ENCODE peak calls at places on chromosomes 4 and X, in four cellular contexts. One of them, this sample, is unnamed.
A peak's percentile ranks its signal among the peaks of the same experiment; 100 is the strongest.

GRCh38 chr4:40594261-40595178 is 35.1 kb downstream of the RBM47 start:
- DNase-seq in heart left ventricle: no peak
- DNase-seq in AG10803: peak; percentile 85
- DNase-seq in psoas muscle: no peak
- DNase-seq in this sample: no peak

GRCh38 chr4:15132739-15133138 is 130.5 kb downstream of the CPEB2 start:
- DNase-seq in heart left ventricle: no peak
- DNase-seq in AG10803: peak; percentile 3
- DNase-seq in psoas muscle: no peak
- DNase-seq in this sample: no peak

GRCh38 chr4:25834411-25835107 is 28.2 kb downstream of the SEL1L3 start:
- DNase-seq in heart left ventricle: no peak
- DNase-seq in AG10803: no peak
- DNase-seq in psoas muscle: no peak
- DNase-seq in this sample: no peak

GRCh38 chrX:31499120-31499519 is 427.3 kb upstream of the FTHL17 start:
- DNase-seq in heart left ventricle: no peak
- DNase-seq in AG10803: peak; percentile 9
- DNase-seq in psoas muscle: no peak
- DNase-seq in this sample: no peak

GRCh38 chr4:73842696-73843095 is 6.2 kb downstream of the CXCL6 start:
- DNase-seq in heart left ventricle: no peak
- DNase-seq in AG10803: no peak
- DNase-seq in psoas muscle: no peak
- DNase-seq in this sample: no peak

GRCh38 chr4:80029364-80029763 is 43.7 kb downstream of the ANTXR2 start:
- DNase-seq in heart left ventricle: no peak
- DNase-seq in AG10803: no peak
- DNase-seq in psoas muscle: no peak
- DNase-seq in this sample: no peak

GRCh38 chrX:151711154-151711553 is 4.7 kb upstream of the FATE1 start:
- DNase-seq in heart left ventricle: no peak
- DNase-seq in AG10803: no peak
- DNase-seq in psoas muscle: no peak
- DNase-seq in this sample: no peak

GRCh38 chrX:21723097-21723496 is 34.8 kb downstream of the SMPX start:
- DNase-seq in heart left ventricle: no peak
- DNase-seq in AG10803: peak; percentile 35
- DNase-seq in psoas muscle: no peak
- DNase-seq in this sample: no peak

GRCh38 chrX:84187501-84188319 is at the start of gene RPS6KA6:
- DNase-seq in heart left ventricle: peak; percentile 5
- DNase-seq in AG10803: peak; percentile 12
- DNase-seq in psoas muscle: peak; percentile 41
- DNase-seq in this sample: no peak

GRCh38 chr4:33625762-33626161 is 2618.6 kb downstream of the ARAP2 start:
- DNase-seq in heart left ventricle: no peak
- DNase-seq in AG10803: no peak
- DNase-seq in psoas muscle: no peak
- DNase-seq in this sample: no peak

GRCh38 chr4:110418641-110419040 is 57.3 kb upstream of the ENPEP start:
- DNase-seq in heart left ventricle: no peak
- DNase-seq in AG10803: no peak
- DNase-seq in psoas muscle: no peak
- DNase-seq in this sample: no peak

GRCh38 chr4:82780398-82781231 is 18.0 kb downstream of the SCD5 start:
- DNase-seq in heart left ventricle: peak; percentile 81
- DNase-seq in AG10803: no peak
- DNase-seq in psoas muscle: peak; percentile 71
- DNase-seq in this sample: peak; percentile 91

GRCh38 chr4:165612936-165613335 is 234.1 kb downstream of the CPE start:
- DNase-seq in heart left ventricle: no peak
- DNase-seq in AG10803: no peak
- DNase-seq in psoas muscle: no peak
- DNase-seq in this sample: no peak

GRCh38 chr4:5912614-5913019 is 19.7 kb upstream of the CRMP1 start:
- DNase-seq in heart left ventricle: no peak
- DNase-seq in AG10803: no peak
- DNase-seq in psoas muscle: no peak
- DNase-seq in this sample: no peak

GRCh38 chrX:79270401-79270800 is 96.7 kb downstream of the ITM2A start:
- DNase-seq in heart left ventricle: peak; percentile 40
- DNase-seq in AG10803: no peak
- DNase-seq in psoas muscle: no peak
- DNase-seq in this sample: peak; percentile 23

GRCh38 chr4:23368081-23368697 is 521.7 kb downstream of the PPARGC1A start:
- DNase-seq in heart left ventricle: peak; percentile 22
- DNase-seq in AG10803: no peak
- DNase-seq in psoas muscle: peak; percentile 25
- DNase-seq in this sample: no peak

GRCh38 chrX:41273638-41274037 is 60.3 kb upstream of the DDX3X start:
- DNase-seq in heart left ventricle: no peak
- DNase-seq in AG10803: peak; percentile 73
- DNase-seq in psoas muscle: no peak
- DNase-seq in this sample: no peak

GRCh38 chr4:147801820-147802219 is 69.9 kb downstream of the ARHGAP10 start:
- DNase-seq in heart left ventricle: no peak
- DNase-seq in AG10803: no peak
- DNase-seq in psoas muscle: no peak
- DNase-seq in this sample: no peak

GRCh38 chrX:69137371-69137881 is 27.8 kb downstream of the PJA1 start:
- DNase-seq in heart left ventricle: no peak
- DNase-seq in AG10803: peak; percentile 86
- DNase-seq in psoas muscle: no peak
- DNase-seq in this sample: no peak

GRCh38 chr4:180999217-180999616 is 1244.0 kb upstream of the TENM3 start:
- DNase-seq in heart left ventricle: no peak
- DNase-seq in AG10803: no peak
- DNase-seq in psoas muscle: no peak
- DNase-seq in this sample: no peak

GRCh38 chr4:159048166-159048886 is 54.6 kb upstream of the RAPGEF2 start:
- DNase-seq in heart left ventricle: peak; percentile 74
- DNase-seq in AG10803: peak; percentile 74
- DNase-seq in psoas muscle: peak; percentile 57
- DNase-seq in this sample: peak; percentile 87

GRCh38 chr4:118113220-118113619 is 78.9 kb downstream of the NDST3 start:
- DNase-seq in heart left ventricle: no peak
- DNase-seq in AG10803: no peak
- DNase-seq in psoas muscle: no peak
- DNase-seq in this sample: no peak

GRCh38 chr4:48944659-48945290 is 38.2 kb upstream of the OCIAD2 start:
- DNase-seq in heart left ventricle: no peak
- DNase-seq in AG10803: no peak
- DNase-seq in psoas muscle: no peak
- DNase-seq in this sample: no peak

GRCh38 chr4:138643827-138644226 is 371.8 kb upstream of the NOCT start:
- DNase-seq in heart left ventricle: no peak
- DNase-seq in AG10803: peak; percentile 45
- DNase-seq in psoas muscle: no peak
- DNase-seq in this sample: no peak

GRCh38 chrX:11629593-11630211 is 36.0 kb downstream of the ARHGAP6 start:
- DNase-seq in heart left ventricle: peak; percentile 65
- DNase-seq in AG10803: peak; percentile 62
- DNase-seq in psoas muscle: peak; percentile 22
- DNase-seq in this sample: peak; percentile 15

GRCh38 chr4:145731026-145731425 is 51.1 kb downstream of the C4orf51 start:
- DNase-seq in heart left ventricle: no peak
- DNase-seq in AG10803: peak; percentile 74
- DNase-seq in psoas muscle: no peak
- DNase-seq in this sample: no peak

GRCh38 chrX:71542411-71542810 is 9.5 kb downstream of the OGT start:
- DNase-seq in heart left ventricle: no peak
- DNase-seq in AG10803: peak; percentile 77
- DNase-seq in psoas muscle: no peak
- DNase-seq in this sample: no peak

GRCh38 chr4:8159522-8160232 is 1.1 kb upstream of the ABLIM2 start:
- DNase-seq in heart left ventricle: no peak
- DNase-seq in AG10803: no peak
- DNase-seq in psoas muscle: no peak
- DNase-seq in this sample: no peak

GRCh38 chr4:145234086-145234694 is 53.8 kb upstream of the OTUD4 start:
- DNase-seq in heart left ventricle: peak; percentile 44
- DNase-seq in AG10803: peak; percentile 55
- DNase-seq in psoas muscle: no peak
- DNase-seq in this sample: no peak

GRCh38 chr4:85910985-85911384 is 436.0 kb downstream of the ARHGAP24 start:
- DNase-seq in heart left ventricle: no peak
- DNase-seq in AG10803: no peak
- DNase-seq in psoas muscle: no peak
- DNase-seq in this sample: no peak

GRCh38 chrX:16114640-16115039 is 8.7 kb upstream of the GRPR start:
- DNase-seq in heart left ventricle: no peak
- DNase-seq in AG10803: peak; percentile 95
- DNase-seq in psoas muscle: no peak
- DNase-seq in this sample: no peak

GRCh38 chr4:108762559-108763225 is at the start of gene ETNPPL:
- DNase-seq in heart left ventricle: peak; percentile 11
- DNase-seq in AG10803: no peak
- DNase-seq in psoas muscle: peak; percentile 26
- DNase-seq in this sample: no peak

GRCh38 chr4:125728568-125728967 is 413.8 kb downstream of the FAT4 start:
- DNase-seq in heart left ventricle: no peak
- DNase-seq in AG10803: peak; percentile 94
- DNase-seq in psoas muscle: no peak
- DNase-seq in this sample: no peak

GRCh38 chrX:51837926-51838325 is 55.5 kb upstream of the MAGED1 start:
- DNase-seq in heart left ventricle: peak; percentile 37
- DNase-seq in AG10803: peak; percentile 60
- DNase-seq in psoas muscle: peak; percentile 31
- DNase-seq in this sample: peak; percentile 47

GRCh38 chr4:185322805-185323204 is 72.9 kb downstream of the LRP2BP start:
- DNase-seq in heart left ventricle: no peak
- DNase-seq in AG10803: no peak
- DNase-seq in psoas muscle: no peak
- DNase-seq in this sample: no peak

GRCh38 chrX:129523076-129524055 is at the start of gene SMARCA1:
- DNase-seq in heart left ventricle: peak; percentile 56
- DNase-seq in AG10803: peak; percentile 61
- DNase-seq in psoas muscle: peak; percentile 25
- DNase-seq in this sample: peak; percentile 14

GRCh38 chr4:8015512-8015911 is 75.9 kb upstream of the AFAP1 start:
- DNase-seq in heart left ventricle: no peak
- DNase-seq in AG10803: peak; percentile 13
- DNase-seq in psoas muscle: no peak
- DNase-seq in this sample: no peak

GRCh38 chr4:141028024-141028529 is 105.2 kb downstream of the RNF150 start:
- DNase-seq in heart left ventricle: no peak
- DNase-seq in AG10803: peak; percentile 85
- DNase-seq in psoas muscle: no peak
- DNase-seq in this sample: no peak

GRCh38 chr4:117577686-117578085 is 456.6 kb upstream of the NDST3 start:
- DNase-seq in heart left ventricle: no peak
- DNase-seq in AG10803: no peak
- DNase-seq in psoas muscle: no peak
- DNase-seq in this sample: no peak

GRCh38 chrX:27694667-27695066 is 104.5 kb downstream of the DCAF8L2 start:
- DNase-seq in heart left ventricle: no peak
- DNase-seq in AG10803: no peak
- DNase-seq in psoas muscle: no peak
- DNase-seq in this sample: no peak

GRCh38 chr4:52861879-52862604 is at the start of gene RASL11B:
- DNase-seq in heart left ventricle: peak; percentile 91
- DNase-seq in AG10803: peak; percentile 54
- DNase-seq in psoas muscle: peak; percentile 87
- DNase-seq in this sample: peak; percentile 95
- H3K4me3 ChIP-seq in heart left ventricle: peak within 1 kb of the TSS; percentile 75
- H3K4me3 ChIP-seq in AG10803: peak within 1 kb of the TSS; percentile 66
- H3K4me3 ChIP-seq in psoas muscle: peak within 1 kb of the TSS; percentile 73
- H3K4me3 ChIP-seq in this sample: peak within 1 kb of the TSS; percentile 47

GRCh38 chr4:183636923-183637322 is 22.1 kb downstream of the RWDD4 start:
- DNase-seq in heart left ventricle: peak; percentile 11
- DNase-seq in AG10803: no peak
- DNase-seq in psoas muscle: no peak
- DNase-seq in this sample: no peak
- H3K4me3 ChIP-seq in heart left ventricle: no peak overlapping the region
- H3K4me3 ChIP-seq in AG10803: no peak overlapping the region
- H3K4me3 ChIP-seq in psoas muscle: no peak overlapping the region
- H3K4me3 ChIP-seq in this sample: no peak overlapping the region

GRCh38 chrX:14006489-14006888 is 23.2 kb downstream of the GEMIN8 start:
- DNase-seq in heart left ventricle: no peak
- DNase-seq in AG10803: no peak
- DNase-seq in psoas muscle: no peak
- DNase-seq in this sample: no peak

GRCh38 chrX:14003876-14004425 is 25.7 kb downstream of the GEMIN8 start:
- DNase-seq in heart left ventricle: no peak
- DNase-seq in AG10803: no peak
- DNase-seq in psoas muscle: no peak
- DNase-seq in this sample: no peak

GRCh38 chrX:14003028-14003427 is 26.7 kb downstream of the GEMIN8 start:
- DNase-seq in heart left ventricle: no peak
- DNase-seq in AG10803: no peak
- DNase-seq in psoas muscle: no peak
- DNase-seq in this sample: no peak
- H3K4me3 ChIP-seq in heart left ventricle: no peak overlapping the region
- H3K4me3 ChIP-seq in AG10803: no peak overlapping the region
- H3K4me3 ChIP-seq in psoas muscle: no peak overlapping the region
- H3K4me3 ChIP-seq in this sample: no peak overlapping the region

DNA sequence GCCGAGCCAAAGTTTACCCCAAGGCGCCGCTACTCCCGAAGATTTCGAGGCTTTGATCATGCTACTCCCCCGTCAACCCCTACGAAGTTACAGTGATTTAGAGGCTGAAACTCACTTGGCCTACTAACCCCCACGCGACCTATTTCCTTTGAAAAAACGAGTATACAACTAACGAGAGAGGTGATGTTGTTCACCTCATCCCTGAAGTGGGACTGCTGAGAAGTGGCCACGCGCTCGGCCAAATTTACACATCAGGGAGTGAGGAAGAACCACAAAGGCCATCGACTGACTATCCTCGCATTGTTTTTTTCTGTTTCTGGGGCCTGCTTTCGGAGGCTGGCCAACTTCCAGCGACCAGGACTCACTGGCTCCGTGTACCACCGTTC is 37.7 kb downstream of the PGRMC1 start:
- DNase-seq in heart left ventricle: no peak
- DNase-seq in AG10803: no peak
- DNase-seq in psoas muscle: no peak
- DNase-seq in this sample: no peak
- H3K4me3 ChIP-seq in heart left ventricle: no peak overlapping the region
- H3K4me3 ChIP-seq in AG10803: no peak overlapping the region
- H3K4me3 ChIP-seq in psoas muscle: peak overlapping the region; percentile 35
- H3K4me3 ChIP-seq in this sample: no peak overlapping the region

This sample was measured in lower leg skin.